ENCODE peak calls at places on chromosomes 12 and 14, in four cellular contexts. N, H, L and X are unnamed samples.

GRCh38 chr12:62426095-62426488 is 40.5 kb upstream of the MON2 start:
- DNase-seq in H (peak), L (peak), N (no peak), X (no peak)

GRCh38 chr12:124927325-124928094 is 13.1 kb upstream of the UBC start:
- DNase-seq in H (peak), N (peak), L (peak), X (peak)

GRCh38 chr12:81859521-81859920 is 100.4 kb upstream of the PPFIA2 start:
- DNase-seq in L (no peak), N (no peak), H (no peak), X (no peak)

GRCh38 chr12:21725731-21726130 is 48.8 kb downstream of the KCNJ8 start:
- DNase-seq in H (no peak), L (no peak), N (no peak), X (no peak)

GRCh38 chr14:37047996-37048395 is 124.4 kb downstream of the SLC25A21 start:
- DNase-seq in N (no peak), L (no peak), H (peak), X (no peak)

GRCh38 chr12:110002691-110003515 is 3.7 kb downstream of the ANKRD13A start:
- DNase-seq in L (peak), N (no peak), H (peak), X (no peak)

GRCh38 chr12:113005759-113006158 is 27.4 kb downstream of the OAS2 start:
- DNase-seq in L (peak), N (no peak), H (no peak), X (no peak)

GRCh38 chr14:61568572-61569011 is 126.7 kb upstream of the HIF1A start:
- DNase-seq in L (no peak), N (peak), H (no peak), X (peak)

GRCh38 chr14:31106768-31107167 is 80.6 kb upstream of the STRN3 start:
- DNase-seq in L (peak), H (peak), N (no peak), X (no peak)

GRCh38 chr14:24801024-24801423 is 167.0 kb upstream of the GZMB start:
- DNase-seq in N (no peak), H (no peak), L (no peak), X (no peak)

GRCh38 chr12:54977857-54978256 is 6.7 kb downstream of the TESPA1 start:
- DNase-seq in L (no peak), N (no peak), H (no peak), X (no peak)

GRCh38 chr12:116303929-116304328 is 26.4 kb upstream of the MED13L start:
- DNase-seq in H (no peak), N (no peak), L (peak), X (no peak)

GRCh38 chr12:2640709-2641108 is 154.1 kb upstream of the FKBP4 start:
- DNase-seq in L (peak), N (no peak), H (peak), X (no peak)

GRCh38 chr14:98931911-98932310 is 340.1 kb downstream of the BCL11B start:
- DNase-seq in H (no peak), L (no peak), N (peak), X (peak)